ENCODE peak calls at places on chromosomes 4 and X, in seven cellular contexts. K is tibial artery; Q is upper lobe of right lung; S is heart right ventricle; C is uterus; T is MCF 10A; P is CD4-positive, alpha-beta T cell. O is an unnamed sample.
A peak's percentile ranks its signal among the peaks of the same experiment; 100 is the strongest.

GRCh38 chrX:12137982-12138365 is 299 bp upstream of the FRMPD4 start:
- DNase-seq in K (no peak), P (no peak), Q (no peak), S (no peak), C (no peak), T (no peak), O (no peak)

GRCh38 chrX:15675490-15675921 is 10.9 kb upstream of the CLTRN start:
- DNase-seq in Q (peak; percentile 89), S (peak; percentile 76), P (peak; percentile 81), C (no peak), K (peak; percentile 71), T (peak; percentile 90), O (peak; percentile 80)

GRCh38 chr4:108492816-108493595 is 127.4 kb upstream of the RPL34 start:
- DNase-seq in Q (no peak), T (peak; percentile 65), K (no peak), S (no peak), C (no peak), P (peak; percentile 4), O (peak; percentile 31)

GRCh38 chr4:165905405-165906027 is 32.5 kb downstream of the TLL1 start:
- DNase-seq in P (no peak), K (no peak), Q (no peak), C (no peak), S (no peak), T (peak; percentile 18), O (peak; percentile 3)

GRCh38 chrX:65821721-65822496 is 154.5 kb downstream of the MSN start:
- DNase-seq in Q (peak; percentile 68), S (peak; percentile 3), C (no peak), T (peak; percentile 6), P (peak; percentile 37), K (no peak), O (no peak)

GRCh38 chr4:156146581-156146980 is 192.9 kb upstream of the CTSO start:
- DNase-seq in K (no peak), Q (no peak), P (no peak), T (no peak), C (no peak), S (no peak), O (no peak)

GRCh38 chr4:152172146-152172545 is 363.7 kb downstream of the FBXW7 start:
- DNase-seq in Q (no peak), T (no peak), P (no peak), S (no peak), K (no peak), C (no peak), O (no peak)

GRCh38 chrX:120664081-120664480 is 34.2 kb upstream of the C1GALT1C1 start:
- DNase-seq in S (no peak), T (peak; percentile 62), C (no peak), P (no peak), K (no peak), Q (no peak), O (peak; percentile 53)

GRCh38 chrX:110317079-110317819 is 636 bp downstream of the AMMECR1 start:
- DNase-seq in C (peak; percentile 23), S (no peak), T (peak; percentile 16), K (peak; percentile 21), P (peak; percentile 15), Q (peak; percentile 64), O (peak; percentile 16)

GRCh38 chr4:4225915-4226605 is 669 bp downstream of the OTOP1 start:
- DNase-seq in Q (no peak), P (no peak), S (no peak), K (no peak), T (no peak), C (no peak), O (peak; percentile 3)

GRCh38 chr4:122775987-122776836 is 43.7 kb downstream of the BBS12 start:
- DNase-seq in C (no peak), P (no peak), T (no peak), Q (no peak), S (no peak), K (no peak), O (no peak)

GRCh38 chr4:151912626-151913025 is 151.8 kb upstream of the GATB start:
- DNase-seq in S (no peak), P (no peak), Q (no peak), T (no peak), K (no peak), C (no peak), O (no peak)

GRCh38 chr4:142901166-142901662 is 55.1 kb upstream of the INPP4B start:
- DNase-seq in S (no peak), P (no peak), K (no peak), C (no peak), Q (no peak), T (peak; percentile 20), O (peak; percentile 33)

GRCh38 chrX:12617241-12617640 is 174.0 kb upstream of the PRPS2 start:
- DNase-seq in T (peak; percentile 16), Q (no peak), P (no peak), C (no peak), K (no peak), S (no peak), O (no peak)

GRCh38 chrX:20527458-20528099 is 260.9 kb upstream of the RPS6KA3 start:
- DNase-seq in T (peak; percentile 37), S (peak; percentile 6), C (no peak), P (no peak), Q (no peak), K (peak; percentile 19), O (peak; percentile 41)

GRCh38 chrX:27918799-27919198 is 62.5 kb downstream of the DCAF8L1 start:
- DNase-seq in Q (no peak), K (no peak), P (no peak), C (no peak), T (peak; percentile 41), S (no peak), O (no peak)

GRCh38 chr4:48085821-48086602 is 48.0 kb downstream of the TXK start:
- DNase-seq in K (no peak), Q (no peak), C (no peak), T (peak; percentile 17), P (no peak), S (no peak), O (no peak)

GRCh38 chr4:23171971-23172370 is 479.2 kb downstream of the GBA3 start:
- DNase-seq in K (no peak), S (no peak), T (peak; percentile 66), P (no peak), C (no peak), Q (no peak), O (peak; percentile 1)

GRCh38 chr4:15003441-15003890 is 1.2 kb downstream of the CPEB2 start:
- DNase-seq in Q (peak; percentile 85), P (peak; percentile 64), C (peak; percentile 47), S (peak; percentile 43), K (peak; percentile 37), T (peak; percentile 34), O (no peak)

GRCh38 chrX:1165535-1166196 is 46.8 kb downstream of the CRLF2 start:
- DNase-seq in Q (no peak), S (no peak), T (peak; percentile 3), K (no peak), P (no peak), C (no peak), O (no peak)

DNA sequence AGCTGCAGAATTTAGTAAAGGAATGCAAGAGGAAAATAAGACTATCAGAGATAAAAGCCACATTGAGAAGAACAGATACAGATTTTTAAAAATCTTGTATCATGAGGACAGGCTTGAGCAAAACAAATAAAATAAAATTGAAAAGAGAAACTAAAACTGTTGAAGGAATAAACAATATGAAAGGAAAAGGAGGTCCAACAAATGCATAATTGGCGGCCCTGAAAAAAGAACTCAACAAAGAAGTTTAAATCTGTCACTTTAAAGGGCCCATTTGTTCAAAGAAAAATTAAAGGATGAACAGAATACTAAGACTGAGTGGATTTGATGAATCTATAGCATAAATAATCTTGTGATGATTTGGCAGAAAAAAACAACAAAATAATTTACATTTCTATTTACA is 36.5 kb downstream of the TMPRSS11B start:
- DNase-seq in C (no peak), T (peak; percentile 8), S (no peak), Q (no peak), P (no peak), K (no peak), O (no peak)
- TF ChIP-seq CTCF in C (no peak), T (no peak), S (no peak), Q (no peak), P (no peak), K (no peak), O (no peak)

DNA sequence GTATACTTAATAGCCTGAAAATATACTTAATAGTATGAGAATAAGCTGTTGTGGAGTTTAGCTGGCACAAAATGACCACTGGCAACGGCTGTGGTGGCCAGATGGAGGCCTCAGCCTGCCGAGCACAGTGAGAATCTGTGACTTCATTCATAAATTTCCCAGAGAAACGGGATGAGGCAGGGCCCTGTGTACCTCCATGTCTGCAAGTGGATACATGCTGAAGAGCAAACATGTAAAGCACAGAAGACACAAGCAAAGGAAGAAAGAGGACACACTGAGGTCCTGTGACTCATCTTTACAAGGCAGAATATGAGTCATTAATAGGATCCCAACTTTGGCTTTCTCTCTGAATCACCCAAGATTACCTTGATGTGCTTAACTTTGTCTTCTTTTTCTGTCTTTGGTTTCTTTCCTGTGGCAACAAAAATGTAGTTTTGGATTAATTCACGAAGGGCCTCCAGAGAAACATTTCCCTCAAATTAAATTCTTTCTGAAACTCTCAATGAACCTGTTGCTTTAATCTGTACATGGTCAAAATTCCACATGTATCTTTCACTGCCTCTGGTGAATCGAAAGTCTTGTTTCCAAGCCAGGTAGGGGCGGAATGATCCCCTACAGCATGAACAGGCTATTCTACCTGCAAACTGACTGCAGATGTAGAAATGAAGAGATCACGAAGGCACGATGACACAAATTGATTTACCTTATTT is 56.4 kb downstream of the IRF2 start:
- DNase-seq in Q (no peak), S (no peak), K (no peak), T (peak; percentile 95), P (no peak), C (no peak), O (peak; percentile 94)
- TF ChIP-seq CTCF in Q (no peak), S (no peak), K (no peak), T (no peak), P (no peak), C (no peak), O (no peak)

DNA sequence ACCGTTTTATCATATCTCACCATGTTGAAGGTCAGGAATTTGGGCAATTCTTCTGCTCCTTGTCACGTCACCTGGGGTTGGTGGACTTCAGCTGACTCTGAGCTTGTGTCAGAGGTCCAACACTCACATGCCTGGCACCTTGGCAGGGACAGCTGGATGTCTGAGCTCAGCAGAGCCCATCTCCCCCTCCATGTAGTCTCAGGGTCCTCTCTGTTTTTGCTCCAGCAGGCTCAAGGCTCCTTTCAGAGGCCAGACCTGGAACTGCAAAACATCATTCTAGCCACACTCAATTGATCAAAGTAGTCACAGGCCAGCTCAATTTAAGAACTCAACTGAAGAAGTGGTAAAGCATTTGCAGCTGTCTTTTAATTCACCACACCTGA is 45.4 kb downstream of the EDNRA start:
- DNase-seq in C (no peak), S (peak; percentile 37), Q (no peak), T (no peak), K (no peak), P (no peak), O (no peak)
- TF ChIP-seq CTCF in C (no peak), S (peak; percentile 38), Q (no peak), T (no peak), K (no peak), P (no peak), O (no peak)

GRCh38 chrX:69093960-69094935 is 71.0 kb downstream of the PJA1 start:
- DNase-seq in K (peak; percentile 50), P (no peak), Q (no peak), S (peak; percentile 45), T (peak; percentile 70), C (peak; percentile 37), O (peak; percentile 63)
- TF ChIP-seq CTCF in K (peak; percentile 46), P (peak; percentile 36), Q (peak; percentile 57), S (peak; percentile 63), T (peak; percentile 46), C (peak; percentile 44), O (peak; percentile 61)

O was measured in fibroblast of mammary gland.